ENCODE peak calls at places on chromosomes 11 and 22, in seven cellular contexts. N is progenitor cell of endocrine pancreas, D is omental fat pad, F is fibroblast of pulmonary artery, W is retinal pigment epithelial cell, P is A549, C is bronchial epithelial cell. O is an unnamed sample.

GRCh38 chr11:61004037-61004641 is 32.7 kb downstream of the CD6 start:
- DNase-seq in P (no peak), D (no peak), F (peak; percentile 50), C (no peak), W (peak; percentile 58), N (no peak), O (no peak)

GRCh38 chr11:830295-831131 is 2.2 kb upstream of the CD151 start:
- DNase-seq in C (peak; percentile 52), N (peak; percentile 66), D (no peak), P (no peak), W (peak; percentile 43), F (peak; percentile 57), O (peak; percentile 64)

GRCh38 chr11:104852811-104853210 is 45.4 kb downstream of the CASP12 start:
- DNase-seq in C (no peak), W (peak; percentile 21), P (no peak), N (no peak), D (no peak), F (no peak), O (no peak)

GRCh38 chr11:45053736-45054446 is 92.5 kb upstream of the PRDM11 start:
- DNase-seq in D (no peak), P (no peak), W (no peak), N (no peak), F (no peak), C (no peak), O (no peak)

GRCh38 chr22:17964153-17964552 is 60.2 kb downstream of the MICAL3 start:
- DNase-seq in N (no peak), W (no peak), P (no peak), D (no peak), F (no peak), C (no peak), O (no peak)

GRCh38 chr11:96483550-96483949 is 93.7 kb downstream of the JRKL start:
- DNase-seq in W (no peak), D (no peak), P (no peak), F (no peak), N (no peak), C (no peak), O (no peak)

GRCh38 chr11:8030526-8031247 is 43.5 kb downstream of the EIF3F start:
- DNase-seq in F (no peak), W (no peak), C (no peak), P (no peak), D (no peak), N (no peak), O (no peak)

GRCh38 chr11:64456509-64457320 is 97.8 kb downstream of the RPS6KA4 start:
- DNase-seq in F (no peak), D (no peak), P (no peak), N (no peak), W (no peak), C (no peak), O (no peak)

GRCh38 chr11:15818132-15818842 is 538.1 kb downstream of the SOX6 start:
- DNase-seq in N (no peak), W (no peak), D (no peak), C (no peak), F (no peak), P (no peak), O (no peak)

GRCh38 chr11:26951849-26952515 is 41.9 kb upstream of the FIBIN start:
- DNase-seq in D (no peak), N (no peak), P (no peak), W (no peak), F (no peak), C (no peak), O (no peak)

GRCh38 chr11:20235164-20235563 is 74.9 kb upstream of the DBX1 start:
- DNase-seq in D (no peak), P (no peak), W (no peak), N (no peak), F (no peak), C (no peak), O (no peak)

GRCh38 chr22:24430431-24431308 is 3.3 kb downstream of the ADORA2A start:
- DNase-seq in F (no peak), C (no peak), P (no peak), D (no peak), N (no peak), W (no peak), O (no peak)

GRCh38 chr11:101862410-101863233 is 52.2 kb upstream of the CEP126 start:
- DNase-seq in N (no peak), D (no peak), W (no peak), C (peak; percentile 49), P (peak; percentile 74), F (peak; percentile 81), O (no peak)

GRCh38 chr22:37119872-37120271 is 10.4 kb upstream of the TMPRSS6 start:
- DNase-seq in D (no peak), N (no peak), P (no peak), W (no peak), C (no peak), F (no peak), O (no peak)

GRCh38 chr11:8331767-8332166 is 68.1 kb upstream of the LMO1 start:
- DNase-seq in W (no peak), F (no peak), N (no peak), P (no peak), D (no peak), C (no peak), O (no peak)

GRCh38 chr11:2657697-2658284 is 42.0 kb downstream of the KCNQ1OT1 start:
- DNase-seq in N (no peak), W (no peak), D (no peak), P (no peak), C (no peak), F (no peak), O (no peak)

GRCh38 chr22:38618682-38619081 is 37.5 kb downstream of the FAM227A start:
- DNase-seq in D (no peak), P (no peak), C (peak; percentile 13), N (no peak), F (peak; percentile 42), W (no peak), O (no peak)

GRCh38 chr22:28141614-28142013 is 222.6 kb upstream of the PITPNB start:
- DNase-seq in F (peak; percentile 68), D (no peak), P (no peak), N (no peak), C (peak; percentile 31), W (peak; percentile 55), O (no peak)

GRCh38 chr22:35489225-35489624 is 51.4 kb upstream of the RASD2 start:
- DNase-seq in D (no peak), F (no peak), N (no peak), C (peak; percentile 57), W (no peak), P (no peak), O (no peak)

GRCh38 chr11:18775492-18776292 is 15.9 kb downstream of the PTPN5 start:
- DNase-seq in C (peak; percentile 56), N (peak; percentile 75), W (no peak), P (peak; percentile 76), D (no peak), F (peak; percentile 63), O (peak; percentile 41)

GRCh38 chr11:123718075-123718868 is 23.2 kb downstream of the ZNF202 start:
- DNase-seq in C (peak; percentile 68), W (no peak), F (no peak), N (no peak), P (no peak), D (no peak), O (no peak)

GRCh38 chr11:75100314-75100713 is 3.6 kb upstream of the OR2AT4 start:
- DNase-seq in P (peak; percentile 87), F (peak; percentile 21), C (peak; percentile 77), W (no peak), N (no peak), D (no peak), O (no peak)

GRCh38 chr11:116984589-116984988 is 113.6 kb downstream of the SIK3 start:
- DNase-seq in P (no peak), C (peak; percentile 69), D (no peak), F (peak; percentile 89), W (no peak), N (no peak), O (no peak)

DNA sequence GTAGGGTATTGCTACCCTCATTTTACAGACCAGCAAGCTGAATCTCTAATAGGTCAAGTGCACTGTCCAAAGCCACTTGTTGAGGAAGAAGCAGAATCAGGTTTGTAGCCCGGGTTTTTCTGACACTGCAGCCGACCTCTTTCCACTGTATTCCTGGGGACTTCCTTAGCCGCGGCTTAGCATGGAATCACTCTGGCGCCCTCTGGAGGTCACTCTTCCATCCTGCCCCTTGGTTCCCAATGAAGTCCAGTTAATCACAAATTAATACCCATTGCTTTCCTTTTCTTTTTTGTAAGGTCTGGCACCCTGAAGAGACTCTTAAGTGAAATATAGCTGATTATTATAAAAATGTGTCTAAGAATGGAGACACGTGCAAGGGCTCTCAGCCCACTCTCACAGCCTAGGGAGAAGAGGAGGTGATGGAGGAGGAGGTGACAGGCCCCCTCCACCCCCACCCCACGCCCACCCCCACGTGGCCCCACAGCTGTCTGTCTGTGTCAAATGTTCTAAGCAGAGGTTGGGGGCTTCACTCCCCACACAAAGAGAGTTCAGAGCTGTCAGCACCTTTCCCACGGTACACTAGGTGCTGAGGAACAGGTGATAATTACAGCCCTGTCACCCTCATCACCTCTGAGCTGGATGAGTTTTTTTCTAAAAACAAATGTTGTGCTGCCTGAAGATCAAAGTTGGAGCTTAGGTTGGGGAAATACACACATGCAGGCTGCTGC is 57.7 kb upstream of the DRD2 start:
- DNase-seq in F (peak; percentile 85), D (peak; percentile 68), P (peak; percentile 52), W (peak; percentile 20), C (peak; percentile 63), N (peak; percentile 62), O (peak; percentile 54)
- TF ChIP-seq CTCF in F (peak; percentile 97), D (no peak), P (peak; percentile 66), W (peak; percentile 97), C (peak; percentile 90), N (peak; percentile 96), O (peak; percentile 93)

DNA sequence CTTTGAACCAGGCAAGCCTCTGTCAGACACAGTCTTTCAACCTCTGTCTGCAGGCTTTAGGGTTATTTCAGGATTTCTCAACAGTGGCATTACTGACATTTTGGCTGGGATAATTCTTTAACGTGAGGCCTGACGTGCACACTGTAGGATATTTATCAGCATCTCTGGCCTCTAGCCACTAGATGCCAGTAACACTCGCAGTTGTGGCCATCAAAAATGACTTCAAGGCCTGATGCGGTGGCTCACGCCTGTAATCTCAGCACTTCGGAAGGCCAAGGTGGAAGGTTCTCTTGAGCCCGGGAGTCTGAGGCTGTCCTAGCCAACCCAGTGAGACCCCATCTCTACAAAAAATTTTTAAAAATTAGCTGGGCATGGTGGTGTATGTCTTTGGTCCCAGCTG is 113.0 kb downstream of the CCDC81 start:
- DNase-seq in C (no peak), F (no peak), N (no peak), D (no peak), W (no peak), P (peak; percentile 58), O (no peak)
- TF ChIP-seq CTCF in C (no peak), F (no peak), N (no peak), D (no peak), W (no peak), P (peak; percentile 15), O (no peak)

GRCh38 chr11:68402355-68403031 is 58.1 kb upstream of the PPP6R3 start:
- DNase-seq in C (no peak), W (no peak), D (no peak), P (no peak), F (no peak), N (no peak), O (no peak)
- TF ChIP-seq CTCF in C (no peak), W (no peak), D (no peak), P (no peak), F (no peak), N (no peak), O (no peak)

GRCh38 chr11:93689166-93689734 is 27.8 kb downstream of the CEP295 start:
- DNase-seq in P (no peak), F (no peak), D (no peak), N (no peak), C (no peak), W (no peak), O (no peak)

GRCh38 chr11:93694586-93694985 is 33.1 kb downstream of the CEP295 start:
- DNase-seq in F (no peak), N (no peak), C (no peak), W (no peak), D (no peak), P (no peak), O (no peak)

GRCh38 chr11:93694109-93694508 is 32.6 kb downstream of the CEP295 start:
- DNase-seq in W (no peak), F (peak; percentile 10), N (no peak), D (no peak), P (peak; percentile 2), C (no peak), O (no peak)
- TF ChIP-seq CTCF in W (no peak), F (peak; percentile 20), N (peak; percentile 39), D (no peak), P (peak; percentile 5), C (no peak), O (no peak)